ENCODE peak calls at places on chromosome 19, in eight cellular contexts. J is mesothelial cell of epicardium; B is stimulated activated CD8-positive, alpha-beta memory T cell treated with anti-CD3 and anti-CD28 coated beads, Interleukin-4, amount 100 ng/mL, for 4 hours; U is heart right ventricle; O is OCI-LY7; E is KBM-7; G is neuronal stem cell; S is NCI-H1694 treated with DMSO at 0.1 percent for 48 hours. W is an unnamed sample.
A peak's percentile ranks its signal among the peaks of the same experiment; 100 is the strongest.

GRCh38 chr19:10796653-10797052 is 39.4 kb downstream of the TMED1 start:
- DNase-seq in O (no peak), G (no peak), U (no peak), B (no peak), E (no peak), J (no peak), S (no peak), W (no peak)

GRCh38 chr19:34320277-34320676 is 44.7 kb upstream of the GPI start:
- DNase-seq in S (no peak), B (no peak), E (no peak), O (no peak), U (no peak), J (no peak), G (no peak), W (no peak)

GRCh38 chr19:14567079-14567478 is 4.8 kb downstream of the NDUFB7 start:
- DNase-seq in E (no peak), B (no peak), U (no peak), J (no peak), G (no peak), O (no peak), S (no peak), W (no peak)

GRCh38 chr19:42078538-42079275 is 2.7 kb downstream of the ZNF574 start:
- DNase-seq in S (no peak), J (no peak), U (no peak), B (no peak), G (no peak), O (no peak), E (no peak), W (no peak)

GRCh38 chr19:18420931-18421330 is 1.7 kb downstream of the SSBP4 start:
- DNase-seq in J (no peak), O (no peak), S (no peak), U (no peak), G (no peak), E (no peak), B (no peak), W (no peak)

GRCh38 chr19:12603714-12604113 is 6.9 kb downstream of the ZNF490 start:
- DNase-seq in S (no peak), G (no peak), E (peak; percentile 22), U (no peak), O (peak; percentile 12), J (no peak), B (no peak), W (no peak)

GRCh38 chr19:39423258-39424086 is 11.0 kb downstream of the PLEKHG2 start:
- DNase-seq in O (no peak), E (no peak), J (no peak), G (no peak), U (no peak), S (no peak), B (no peak), W (peak; percentile 30)

GRCh38 chr19:47695533-47696262 is 17.5 kb upstream of the EHD2 start:
- DNase-seq in O (no peak), B (no peak), J (no peak), U (no peak), G (no peak), S (no peak), E (no peak), W (no peak)

GRCh38 chr19:49301165-49301865 is 23.7 kb downstream of the SLC6A16 start:
- DNase-seq in E (peak; percentile 73), S (peak; percentile 81), B (peak; percentile 76), G (peak; percentile 67), J (peak; percentile 78), U (peak; percentile 83), O (peak; percentile 85), W (peak; percentile 89)

GRCh38 chr19:2491130-2491801 is 15.3 kb downstream of the GADD45B start:
- DNase-seq in B (no peak), U (no peak), G (no peak), J (no peak), E (no peak), O (peak; percentile 72), S (no peak), W (no peak)

GRCh38 chr19:556611-557382 is 12.9 kb downstream of the GZMM start:
- DNase-seq in E (no peak), B (no peak), J (no peak), O (no peak), S (no peak), U (no peak), G (no peak), W (no peak)

GRCh38 chr19:45476349-45476717 is 8.5 kb downstream of the FOSB start:
- DNase-seq in S (no peak), B (no peak), G (no peak), U (no peak), O (no peak), E (no peak), J (no peak), W (no peak)